ENCODE peak calls at places on chromosomes 6 and 20, in ten cellular contexts. One of them, this sample, is unnamed.
A peak's percentile ranks its signal among the peaks of the same experiment; 100 is the strongest.

GRCh38 chr6:158017621-158018369 is 36.1 kb downstream of the SYNJ2 start:
- DNase-seq in GM12864: no peak
- DNase-seq in A549: no peak
- DNase-seq in epithelial cell of esophagus: no peak
- DNase-seq in transverse colon: no peak
- DNase-seq in GM13977: no peak
- DNase-seq in Calu3: no peak
- DNase-seq in DND-41: no peak
- DNase-seq in lower leg skin: no peak
- DNase-seq in psoas muscle: no peak
- DNase-seq in this sample: no peak

GRCh38 chr6:112457891-112458290 is 110.8 kb downstream of the RFPL4B start:
- DNase-seq in lower leg skin: no peak
- DNase-seq in DND-41: no peak
- DNase-seq in epithelial cell of esophagus: no peak
- DNase-seq in A549: no peak
- DNase-seq in Calu3: no peak
- DNase-seq in GM13977: no peak
- DNase-seq in GM12864: no peak
- DNase-seq in transverse colon: no peak
- DNase-seq in psoas muscle: no peak
- DNase-seq in this sample: peak; percentile 5

GRCh38 chr6:44076016-44076365 is 51.3 kb downstream of the MRPL14 start:
- DNase-seq in A549: no peak
- DNase-seq in epithelial cell of esophagus: no peak
- DNase-seq in GM12864: no peak
- DNase-seq in lower leg skin: no peak
- DNase-seq in DND-41: no peak
- DNase-seq in GM13977: no peak
- DNase-seq in transverse colon: no peak
- DNase-seq in psoas muscle: no peak
- DNase-seq in Calu3: no peak
- DNase-seq in this sample: no peak

GRCh38 chr6:2097464-2097863 is 147.9 kb downstream of the GMDS start:
- DNase-seq in Calu3: no peak
- DNase-seq in GM12864: no peak
- DNase-seq in transverse colon: no peak
- DNase-seq in GM13977: no peak
- DNase-seq in lower leg skin: no peak
- DNase-seq in A549: no peak
- DNase-seq in psoas muscle: no peak
- DNase-seq in epithelial cell of esophagus: no peak
- DNase-seq in DND-41: no peak
- DNase-seq in this sample: no peak

GRCh38 chr6:27542485-27542884 is 69.6 kb upstream of the ZNF184 start:
- DNase-seq in GM13977: no peak
- DNase-seq in lower leg skin: no peak
- DNase-seq in DND-41: no peak
- DNase-seq in Calu3: no peak
- DNase-seq in A549: no peak
- DNase-seq in epithelial cell of esophagus: no peak
- DNase-seq in transverse colon: no peak
- DNase-seq in psoas muscle: no peak
- DNase-seq in GM12864: no peak
- DNase-seq in this sample: no peak

GRCh38 chr6:34241351-34242215 is 4.9 kb downstream of the HMGA1 start:
- DNase-seq in A549: no peak
- DNase-seq in Calu3: no peak
- DNase-seq in GM12864: no peak
- DNase-seq in psoas muscle: no peak
- DNase-seq in lower leg skin: peak; percentile 76
- DNase-seq in transverse colon: no peak
- DNase-seq in DND-41: no peak
- DNase-seq in GM13977: no peak
- DNase-seq in epithelial cell of esophagus: no peak
- DNase-seq in this sample: no peak

GRCh38 chr6:48834706-48835105 is 628.3 kb downstream of the MMUT start:
- DNase-seq in GM13977: no peak
- DNase-seq in GM12864: no peak
- DNase-seq in lower leg skin: no peak
- DNase-seq in A549: no peak
- DNase-seq in Calu3: no peak
- DNase-seq in transverse colon: no peak
- DNase-seq in DND-41: no peak
- DNase-seq in epithelial cell of esophagus: no peak
- DNase-seq in psoas muscle: no peak
- DNase-seq in this sample: no peak

GRCh38 chr20:14963262-14963663 is 625.9 kb upstream of the FLRT3 start:
- DNase-seq in epithelial cell of esophagus: peak; percentile 95
- DNase-seq in psoas muscle: no peak
- DNase-seq in transverse colon: no peak
- DNase-seq in lower leg skin: no peak
- DNase-seq in GM13977: no peak
- DNase-seq in Calu3: no peak
- DNase-seq in DND-41: no peak
- DNase-seq in GM12864: no peak
- DNase-seq in A549: peak; percentile 80
- DNase-seq in this sample: no peak

DNA sequence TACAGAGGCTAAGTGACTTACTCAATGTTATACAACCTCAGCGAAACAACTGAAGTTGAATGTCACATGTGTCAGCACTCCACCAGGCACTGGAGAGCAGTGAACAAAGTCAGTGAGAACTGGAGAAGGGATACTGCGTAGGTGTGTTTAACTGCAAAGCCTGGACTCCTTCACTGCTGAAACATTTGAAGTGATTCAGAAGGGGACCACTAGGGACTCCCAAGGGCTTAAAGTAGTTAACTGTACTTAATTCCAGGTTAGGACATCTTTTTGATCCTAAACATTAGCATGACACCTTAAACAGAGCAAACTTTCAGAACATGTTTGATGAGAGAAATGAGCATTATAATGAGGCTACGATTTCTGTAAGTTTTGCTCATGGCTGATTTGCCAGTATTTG is 45.0 kb upstream of the ZBTB24 start:
- DNase-seq in Calu3: no peak
- DNase-seq in psoas muscle: no peak
- DNase-seq in lower leg skin: no peak
- DNase-seq in GM13977: no peak
- DNase-seq in transverse colon: no peak
- DNase-seq in epithelial cell of esophagus: peak; percentile 9
- DNase-seq in GM12864: no peak
- DNase-seq in DND-41: no peak
- DNase-seq in A549: peak; percentile 10
- DNase-seq in this sample: no peak
- TF ChIP-seq CTCF in Calu3: peak; percentile 22
- TF ChIP-seq CTCF in psoas muscle: no peak
- TF ChIP-seq CTCF in lower leg skin: no peak
- TF ChIP-seq CTCF in GM13977: no peak
- TF ChIP-seq CTCF in transverse colon: no peak
- TF ChIP-seq CTCF in epithelial cell of esophagus: peak; percentile 17
- TF ChIP-seq CTCF in GM12864: no peak
- TF ChIP-seq CTCF in DND-41: peak; percentile 50
- TF ChIP-seq CTCF in A549: no peak
- TF ChIP-seq CTCF in this sample: peak; percentile 21

GRCh38 chr20:44056010-44056698 is 130.8 kb downstream of the JPH2 start:
- DNase-seq in DND-41: peak; percentile 74
- DNase-seq in epithelial cell of esophagus: peak; percentile 34
- DNase-seq in transverse colon: peak; percentile 42
- DNase-seq in Calu3: peak; percentile 75
- DNase-seq in lower leg skin: peak; percentile 46
- DNase-seq in psoas muscle: no peak
- DNase-seq in GM13977: no peak
- DNase-seq in GM12864: no peak
- DNase-seq in A549: peak; percentile 19
- DNase-seq in this sample: no peak
- TF ChIP-seq CTCF in DND-41: peak; percentile 85
- TF ChIP-seq CTCF in epithelial cell of esophagus: peak; percentile 37
- TF ChIP-seq CTCF in transverse colon: peak; percentile 19
- TF ChIP-seq CTCF in Calu3: peak; percentile 83
- TF ChIP-seq CTCF in lower leg skin: no peak
- TF ChIP-seq CTCF in psoas muscle: peak; percentile 52
- TF ChIP-seq CTCF in GM13977: peak; percentile 53
- TF ChIP-seq CTCF in GM12864: peak; percentile 31
- TF ChIP-seq CTCF in A549: peak; percentile 33
- TF ChIP-seq CTCF in this sample: peak; percentile 53

DNA sequence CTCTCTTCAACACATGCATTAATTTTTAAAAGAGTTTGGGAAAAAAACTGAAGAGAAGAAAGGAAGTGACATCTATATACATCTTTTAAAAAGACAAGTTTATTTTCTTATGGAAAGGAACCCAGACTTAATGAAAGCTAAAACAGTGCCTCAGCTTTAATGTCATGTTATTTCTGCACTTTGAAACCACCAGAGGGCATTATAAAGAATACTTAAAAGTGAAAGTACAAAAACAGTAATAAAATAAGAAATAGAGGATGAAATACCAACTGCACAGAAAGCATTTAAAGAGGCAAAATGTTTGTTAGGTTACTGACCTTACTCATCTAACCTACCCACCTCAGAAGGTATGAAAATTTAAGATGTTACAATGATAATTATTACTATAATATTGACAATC is 98.8 kb downstream of the HUS1B start:
- DNase-seq in GM12864: no peak
- DNase-seq in transverse colon: no peak
- DNase-seq in DND-41: no peak
- DNase-seq in GM13977: peak; percentile 40
- DNase-seq in psoas muscle: no peak
- DNase-seq in A549: no peak
- DNase-seq in Calu3: no peak
- DNase-seq in lower leg skin: no peak
- DNase-seq in epithelial cell of esophagus: no peak
- DNase-seq in this sample: no peak
- TF ChIP-seq CTCF in GM12864: peak; percentile 15
- TF ChIP-seq CTCF in transverse colon: peak; percentile 17
- TF ChIP-seq CTCF in DND-41: peak; percentile 42
- TF ChIP-seq CTCF in GM13977: peak; percentile 32
- TF ChIP-seq CTCF in psoas muscle: no peak
- TF ChIP-seq CTCF in A549: peak; percentile 23
- TF ChIP-seq CTCF in Calu3: no peak
- TF ChIP-seq CTCF in lower leg skin: no peak
- TF ChIP-seq CTCF in epithelial cell of esophagus: no peak
- TF ChIP-seq CTCF in this sample: peak; percentile 67

GRCh38 chr20:63026582-63027424 is 20.0 kb upstream of the BHLHE23 start:
- DNase-seq in epithelial cell of esophagus: no peak
- DNase-seq in transverse colon: no peak
- DNase-seq in GM13977: no peak
- DNase-seq in psoas muscle: no peak
- DNase-seq in GM12864: no peak
- DNase-seq in A549: no peak
- DNase-seq in DND-41: no peak
- DNase-seq in lower leg skin: no peak
- DNase-seq in Calu3: no peak
- DNase-seq in this sample: no peak
- TF ChIP-seq CTCF in epithelial cell of esophagus: no peak
- TF ChIP-seq CTCF in transverse colon: no peak
- TF ChIP-seq CTCF in GM13977: no peak
- TF ChIP-seq CTCF in psoas muscle: no peak
- TF ChIP-seq CTCF in GM12864: no peak
- TF ChIP-seq CTCF in A549: no peak
- TF ChIP-seq CTCF in DND-41: no peak
- TF ChIP-seq CTCF in lower leg skin: no peak
- TF ChIP-seq CTCF in Calu3: no peak
- TF ChIP-seq CTCF in this sample: no peak